ENCODE peak calls at places on chromosomes 16 and 17, in four cellular contexts. I is WTC11, N is K562, G is SK-N-SH. O is an unnamed sample.

GRCh38 chr17:27888945-27889344 is 4.2 kb downstream of the LYRM9 start:
- DNase-seq in G (no peak), I (peak; percentile 64), N (no peak), O (peak; percentile 69)

GRCh38 chr16:71414038-71414437 is 27.8 kb downstream of the TLE7 start:
- DNase-seq in G (no peak), I (no peak), N (no peak), O (no peak)

GRCh38 chr16:17396762-17397498 is 73.8 kb downstream of the XYLT1 start:
- DNase-seq in I (no peak), N (no peak), G (peak; percentile 65), O (no peak)

GRCh38 chr17:34354637-34355036 is 1.6 kb upstream of the CCL13 start:
- DNase-seq in I (no peak), G (no peak), N (no peak), O (no peak)

GRCh38 chr17:42027540-42027889 is 7.6 kb downstream of the NKIRAS2 start:
- DNase-seq in I (no peak), G (no peak), N (no peak), O (no peak)

GRCh38 chr17:70307430-70307829 is 138.1 kb downstream of the KCNJ2 start:
- DNase-seq in I (no peak), N (no peak), G (no peak), O (no peak)

GRCh38 chr16:3283525-3284447 is 495 bp downstream of the ZNF263 start:
- DNase-seq in N (no peak), I (peak; percentile 20), G (no peak), O (no peak)

GRCh38 chr16:81739503-81739902 is 39.6 kb upstream of the PLCG2 start:
- DNase-seq in G (no peak), N (no peak), I (no peak), O (no peak)

GRCh38 chr16:30748634-30749445 is 615 bp downstream of the PHKG2 start:
- DNase-seq in G (peak; percentile 80), N (no peak), I (peak; percentile 65), O (no peak)

GRCh38 chr17:5950871-5951270 is 119.3 kb upstream of the WSCD1 start:
- DNase-seq in N (no peak), I (no peak), G (no peak), O (no peak)

GRCh38 chr17:75689441-75689873 is 22.3 kb downstream of the SAP30BP start:
- DNase-seq in N (no peak), I (no peak), G (no peak), O (no peak)

GRCh38 chr17:40541060-40541872 is 24.0 kb downstream of the CCR7 start:
- DNase-seq in I (no peak), N (no peak), G (no peak), O (peak; percentile 56)

GRCh38 chr17:73349138-73349537 is 37.3 kb upstream of the CDC42EP4 start:
- DNase-seq in G (no peak), N (no peak), I (no peak), O (no peak)

GRCh38 chr17:4087911-4088693 is 54.7 kb downstream of the ZZEF1 start:
- DNase-seq in N (no peak), G (no peak), I (no peak), O (no peak)

GRCh38 chr16:26649646-26650045 is 417.1 kb upstream of the C16orf82 start:
- DNase-seq in N (no peak), G (no peak), I (no peak), O (no peak)

GRCh38 chr17:37322826-37323561 is 52.8 kb upstream of the C17orf78 start:
- DNase-seq in I (no peak), G (no peak), N (no peak), O (no peak)

GRCh38 chr17:17098426-17099035 is 56.3 kb downstream of the MPRIP start:
- DNase-seq in I (no peak), G (no peak), N (no peak), O (no peak)

GRCh38 chr17:7889166-7889584 is 586 bp downstream of the CHD3 start:
- DNase-seq in N (no peak), G (peak; percentile 94), I (peak; percentile 55), O (peak; percentile 85)

GRCh38 chr16:54056921-54057320 is 229.7 kb downstream of the IRX3 start:
- DNase-seq in G (no peak), N (no peak), I (no peak), O (no peak)

GRCh38 chr16:12749076-12749475 is 54.6 kb downstream of the CPPED1 start:
- DNase-seq in N (no peak), I (no peak), G (no peak), O (no peak)

DNA sequence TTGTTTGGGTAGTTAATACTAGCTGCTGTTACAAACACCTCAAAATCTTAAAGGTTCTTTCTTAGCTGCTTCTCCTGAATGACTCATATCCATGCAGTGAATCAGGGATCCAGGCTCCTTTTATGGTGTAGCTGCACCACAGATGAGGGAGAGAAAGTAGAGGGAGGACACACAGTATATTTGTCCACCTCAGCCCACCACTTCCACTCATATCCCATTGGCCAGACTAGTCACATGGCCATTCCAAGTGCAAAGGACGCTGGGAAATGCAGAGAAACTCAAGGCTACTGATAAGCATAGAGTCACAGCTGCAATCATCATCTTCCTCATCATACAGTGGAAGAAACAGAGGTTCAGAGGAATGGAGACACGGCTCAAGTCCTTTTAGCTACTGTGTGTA is 63.8 kb downstream of the GSG1L start:
- DNase-seq in I (no peak), N (peak; percentile 25), G (no peak), O (no peak)
- TF ChIP-seq FOXJ3 in I (no peak), N (no peak), G (no peak), O (no peak)

DNA sequence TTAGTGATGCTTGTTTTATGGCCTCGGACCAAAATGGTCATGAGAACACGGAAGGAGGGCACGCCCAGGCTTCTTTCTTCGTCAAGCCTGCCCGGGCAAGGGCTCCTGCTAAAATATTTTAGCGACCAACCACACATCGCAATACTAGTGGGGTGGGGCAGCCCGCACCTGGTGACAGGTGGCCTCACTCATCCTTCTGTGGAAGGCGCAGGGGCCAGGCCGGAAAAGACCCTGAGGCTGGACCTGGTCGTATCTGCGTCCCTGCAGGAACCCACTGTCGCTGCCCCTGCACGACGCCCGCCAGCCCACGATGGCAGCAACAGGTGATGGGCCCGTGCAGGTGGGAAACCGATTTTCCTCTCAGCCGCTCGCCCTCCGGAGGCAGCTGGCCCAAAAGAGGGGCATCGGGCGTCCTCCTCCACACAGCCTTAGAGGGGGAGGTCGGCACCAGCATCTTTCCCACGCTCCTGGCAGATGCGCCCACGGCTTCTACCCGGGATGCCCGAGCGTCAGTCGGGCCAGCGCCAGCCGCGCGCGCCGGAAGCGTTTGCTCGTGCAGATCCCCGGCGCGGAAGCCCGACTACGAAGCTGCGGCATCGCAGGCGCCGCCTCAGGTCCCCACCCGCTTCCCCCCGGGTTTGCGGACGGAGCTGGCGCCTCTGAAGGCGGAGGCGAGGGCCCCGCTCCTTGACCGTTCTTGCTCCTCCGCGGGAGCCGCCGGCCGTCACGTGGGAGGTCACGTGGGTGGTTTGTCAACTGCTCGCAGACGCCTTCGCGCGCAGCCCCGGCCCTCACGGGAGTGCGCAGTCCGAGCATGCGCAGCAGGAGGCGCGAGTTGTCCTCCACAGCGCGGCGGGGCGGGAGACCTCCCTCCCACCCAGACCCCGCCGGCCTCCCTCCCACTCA is 22.8 kb upstream of the FOXK2 start:
- DNase-seq in N (peak; percentile 91), I (peak; percentile 86), G (peak; percentile 98), O (no peak)
- TF ChIP-seq FOXJ3 in N (no peak), I (no peak), G (no peak), O (no peak)

GRCh38 chr16:57251352-57251751 is 6.3 kb downstream of the ARL2BP start:
- DNase-seq in N (no peak), I (no peak), G (no peak), O (no peak)
- TF ChIP-seq FOXJ3 in N (no peak), I (no peak), G (no peak), O (no peak)

GRCh38 chr16:1167276-1168107 is 14.6 kb downstream of the CACNA1H start:
- DNase-seq in I (peak; percentile 43), N (no peak), G (no peak), O (no peak)
- TF ChIP-seq FOXJ3 in I (no peak), N (no peak), G (no peak), O (no peak)

GRCh38 chr16:10731790-10732189 is 11.9 kb upstream of the NUBP1 start:
- DNase-seq in I (no peak), G (no peak), N (no peak), O (no peak)
- TF ChIP-seq FOXJ3 in I (no peak), G (no peak), N (no peak), O (no peak)

GRCh38 chr17:67156269-67157199 is 88.5 kb downstream of the HELZ start:
- DNase-seq in G (no peak), N (no peak), I (no peak), O (no peak)

GRCh38 chr17:67151717-67152116 is 93.3 kb downstream of the HELZ start:
- DNase-seq in G (no peak), I (no peak), N (no peak), O (no peak)

GRCh38 chr17:67150826-67151225 is 94.2 kb downstream of the HELZ start:
- DNase-seq in N (no peak), I (no peak), G (no peak), O (no peak)

GRCh38 chr17:67148352-67148751 is 96.6 kb downstream of the HELZ start:
- DNase-seq in G (no peak), I (no peak), N (no peak), O (no peak)

GRCh38 chr17:67152824-67153223 is 92.2 kb downstream of the HELZ start:
- DNase-seq in G (no peak), N (no peak), I (no peak), O (no peak)
- TF ChIP-seq FOXJ3 in G (no peak), N (no peak), I (no peak), O (no peak)

GRCh38 chr17:14866266-14866665 is 398.9 kb downstream of the PMP22 start:
- DNase-seq in N (no peak), I (no peak), G (no peak), O (no peak)

GRCh38 chr17:14875557-14876412 is 389.3 kb downstream of the PMP22 start:
- DNase-seq in N (no peak), I (no peak), G (no peak), O (no peak)

GRCh38 chr17:14873540-14873939 is 391.6 kb downstream of the PMP22 start:
- DNase-seq in G (no peak), N (no peak), I (no peak), O (no peak)

GRCh38 chr17:14873996-14874395 is 391.1 kb downstream of the PMP22 start:
- DNase-seq in N (no peak), I (no peak), G (no peak), O (no peak)

GRCh38 chr17:14871921-14872320 is 393.2 kb downstream of the PMP22 start:
- DNase-seq in I (no peak), G (no peak), N (no peak), O (no peak)
- TF ChIP-seq FOXJ3 in I (no peak), G (no peak), N (no peak), O (no peak)

GRCh38 chr17:79201536-79202227 is 127.1 kb downstream of the ENGASE start:
- DNase-seq in I (no peak), G (no peak), N (no peak), O (no peak)
- TF ChIP-seq FOXJ3 in I (no peak), G (no peak), N (no peak), O (no peak)

O was measured in HepG2.